ENCODE peak calls at places on chromosomes 2 and 18, in four cellular contexts. V, T, Q and G are unnamed samples.

GRCh38 chr2:99154643-99155536 is at the start of the genes LIPT1 and TSGA10:
- DNase-seq in T (peak; percentile 90), Q (peak; percentile 93), V (peak; percentile 80), G (peak; percentile 97)

GRCh38 chr18:63138469-63139340 is 180.9 kb downstream of the BCL2 start:
- DNase-seq in T (no peak), Q (no peak), V (no peak), G (no peak)

GRCh38 chr2:100365434-100365833 is 43.1 kb upstream of the LONRF2 start:
- DNase-seq in Q (peak; percentile 97), V (peak; percentile 55), T (no peak), G (peak; percentile 61)

GRCh38 chr2:19573784-19574183 is 215.4 kb upstream of the OSR1 start:
- DNase-seq in V (no peak), Q (no peak), T (no peak), G (no peak)

GRCh38 chr2:17166506-17166905 is 351.7 kb downstream of the RAD51AP2 start:
- DNase-seq in T (no peak), Q (peak; percentile 70), V (peak; percentile 81), G (peak; percentile 66)

GRCh38 chr2:125526093-125526492 is 1129.9 kb upstream of the GYPC start:
- DNase-seq in Q (no peak), T (no peak), V (no peak), G (no peak)

GRCh38 chr18:49335677-49336076 is 124.8 kb downstream of the DYM start:
- DNase-seq in Q (no peak), V (no peak), T (no peak), G (no peak)

GRCh38 chr18:26503382-26503781 is 45.0 kb downstream of the KCTD1 start:
- DNase-seq in T (no peak), V (no peak), Q (no peak), G (no peak)

GRCh38 chr2:288743-289361 is 961 bp upstream of the ALKAL2 start:
- DNase-seq in T (no peak), V (no peak), Q (no peak), G (peak; percentile 8)

GRCh38 chr2:15756882-15757819 is 165.5 kb downstream of the DDX1 start:
- DNase-seq in V (no peak), T (no peak), Q (no peak), G (no peak)

GRCh38 chr2:25586726-25587144 is 86.6 kb downstream of the DTNB start:
- DNase-seq in Q (no peak), V (no peak), T (no peak), G (peak; percentile 22)

GRCh38 chr18:72360628-72361027 is 183.5 kb downstream of the CBLN2 start:
- DNase-seq in T (no peak), V (no peak), Q (peak; percentile 48), G (no peak)

GRCh38 chr2:226122067-226122466 is 677.6 kb downstream of the IRS1 start:
- DNase-seq in Q (no peak), T (no peak), V (no peak), G (no peak)

GRCh38 chr2:238136820-238137537 is 1.5 kb upstream of the KLHL30 start:
- DNase-seq in T (no peak), V (no peak), Q (peak; percentile 55), G (peak; percentile 58)